ENCODE peak calls at places on chromosomes 13 and 19, in seven cellular contexts. One of them, this sample, is unnamed.
A peak's percentile ranks its signal among the peaks of the same experiment; 100 is the strongest.

GRCh38 chr13:42041684-42042035 is 6.8 kb upstream of the DGKH start:
- DNase-seq in IMR-90: peak; percentile 63
- DNase-seq in stimulated activated CD8-positive, alpha-beta memory T cell treated with anti-CD3 and anti-CD28 coated beads, Interleukin-4, amount 100 ng/mL, for 4 hours: no peak
- DNase-seq in heart left ventricle: peak; percentile 71
- DNase-seq in T-helper 1 cell: no peak
- DNase-seq in activated CD8-positive, alpha-beta memory T cell treated with anti-CD3 and anti-CD28 coated beads for 1 hour: no peak
- DNase-seq in tibial artery: peak; percentile 83
- DNase-seq in this sample: no peak

GRCh38 chr13:110950819-110951570 is 36.1 kb upstream of the ANKRD10 start:
- DNase-seq in IMR-90: no peak
- DNase-seq in stimulated activated CD8-positive, alpha-beta memory T cell treated with anti-CD3 and anti-CD28 coated beads, Interleukin-4, amount 100 ng/mL, for 4 hours: no peak
- DNase-seq in heart left ventricle: no peak
- DNase-seq in T-helper 1 cell: no peak
- DNase-seq in activated CD8-positive, alpha-beta memory T cell treated with anti-CD3 and anti-CD28 coated beads for 1 hour: no peak
- DNase-seq in tibial artery: no peak
- DNase-seq in this sample: no peak

GRCh38 chr13:82467626-82468025 is 1414.6 kb downstream of the SLITRK1 start:
- DNase-seq in IMR-90: no peak
- DNase-seq in stimulated activated CD8-positive, alpha-beta memory T cell treated with anti-CD3 and anti-CD28 coated beads, Interleukin-4, amount 100 ng/mL, for 4 hours: no peak
- DNase-seq in heart left ventricle: no peak
- DNase-seq in T-helper 1 cell: no peak
- DNase-seq in activated CD8-positive, alpha-beta memory T cell treated with anti-CD3 and anti-CD28 coated beads for 1 hour: no peak
- DNase-seq in tibial artery: no peak
- DNase-seq in this sample: no peak

GRCh38 chr13:105971720-105972119 is 563.7 kb downstream of the EFNB2 start:
- DNase-seq in IMR-90: no peak
- DNase-seq in stimulated activated CD8-positive, alpha-beta memory T cell treated with anti-CD3 and anti-CD28 coated beads, Interleukin-4, amount 100 ng/mL, for 4 hours: no peak
- DNase-seq in heart left ventricle: no peak
- DNase-seq in T-helper 1 cell: no peak
- DNase-seq in activated CD8-positive, alpha-beta memory T cell treated with anti-CD3 and anti-CD28 coated beads for 1 hour: no peak
- DNase-seq in tibial artery: no peak
- DNase-seq in this sample: no peak

GRCh38 chr13:43933378-43933777 is 53.7 kb downstream of the LACC1 start:
- DNase-seq in IMR-90: no peak
- DNase-seq in stimulated activated CD8-positive, alpha-beta memory T cell treated with anti-CD3 and anti-CD28 coated beads, Interleukin-4, amount 100 ng/mL, for 4 hours: no peak
- DNase-seq in heart left ventricle: no peak
- DNase-seq in T-helper 1 cell: no peak
- DNase-seq in activated CD8-positive, alpha-beta memory T cell treated with anti-CD3 and anti-CD28 coated beads for 1 hour: no peak
- DNase-seq in tibial artery: no peak
- DNase-seq in this sample: no peak

GRCh38 chr13:101829484-101829883 is 377.0 kb downstream of the ITGBL1 start:
- DNase-seq in IMR-90: no peak
- DNase-seq in stimulated activated CD8-positive, alpha-beta memory T cell treated with anti-CD3 and anti-CD28 coated beads, Interleukin-4, amount 100 ng/mL, for 4 hours: no peak
- DNase-seq in heart left ventricle: no peak
- DNase-seq in T-helper 1 cell: no peak
- DNase-seq in activated CD8-positive, alpha-beta memory T cell treated with anti-CD3 and anti-CD28 coated beads for 1 hour: no peak
- DNase-seq in tibial artery: no peak
- DNase-seq in this sample: no peak

GRCh38 chr13:39282400-39282972 is 244.2 kb downstream of the NHLRC3 start:
- DNase-seq in IMR-90: no peak
- DNase-seq in stimulated activated CD8-positive, alpha-beta memory T cell treated with anti-CD3 and anti-CD28 coated beads, Interleukin-4, amount 100 ng/mL, for 4 hours: no peak
- DNase-seq in heart left ventricle: no peak
- DNase-seq in T-helper 1 cell: no peak
- DNase-seq in activated CD8-positive, alpha-beta memory T cell treated with anti-CD3 and anti-CD28 coated beads for 1 hour: no peak
- DNase-seq in tibial artery: no peak
- DNase-seq in this sample: no peak

GRCh38 chr13:23790591-23791170 is 98.5 kb downstream of the MIPEP start:
- DNase-seq in IMR-90: peak; percentile 82
- DNase-seq in stimulated activated CD8-positive, alpha-beta memory T cell treated with anti-CD3 and anti-CD28 coated beads, Interleukin-4, amount 100 ng/mL, for 4 hours: no peak
- DNase-seq in heart left ventricle: no peak
- DNase-seq in T-helper 1 cell: no peak
- DNase-seq in activated CD8-positive, alpha-beta memory T cell treated with anti-CD3 and anti-CD28 coated beads for 1 hour: no peak
- DNase-seq in tibial artery: no peak
- DNase-seq in this sample: no peak

GRCh38 chr19:4380254-4380727 is 20.1 kb downstream of the SH3GL1 start:
- DNase-seq in IMR-90: no peak
- DNase-seq in stimulated activated CD8-positive, alpha-beta memory T cell treated with anti-CD3 and anti-CD28 coated beads, Interleukin-4, amount 100 ng/mL, for 4 hours: peak; percentile 29
- DNase-seq in heart left ventricle: peak; percentile 77
- DNase-seq in T-helper 1 cell: peak; percentile 50
- DNase-seq in activated CD8-positive, alpha-beta memory T cell treated with anti-CD3 and anti-CD28 coated beads for 1 hour: peak; percentile 47
- DNase-seq in tibial artery: peak; percentile 65
- DNase-seq in this sample: no peak

GRCh38 chr19:16398530-16399241 is 73.1 kb downstream of the EPS15L1 start:
- DNase-seq in IMR-90: peak; percentile 12
- DNase-seq in stimulated activated CD8-positive, alpha-beta memory T cell treated with anti-CD3 and anti-CD28 coated beads, Interleukin-4, amount 100 ng/mL, for 4 hours: no peak
- DNase-seq in heart left ventricle: no peak
- DNase-seq in T-helper 1 cell: no peak
- DNase-seq in activated CD8-positive, alpha-beta memory T cell treated with anti-CD3 and anti-CD28 coated beads for 1 hour: no peak
- DNase-seq in tibial artery: no peak
- DNase-seq in this sample: no peak

GRCh38 chr13:52104624-52105023 is 24.2 kb downstream of the NEK5 start:
- DNase-seq in IMR-90: peak; percentile 7
- DNase-seq in stimulated activated CD8-positive, alpha-beta memory T cell treated with anti-CD3 and anti-CD28 coated beads, Interleukin-4, amount 100 ng/mL, for 4 hours: no peak
- DNase-seq in heart left ventricle: no peak
- DNase-seq in T-helper 1 cell: no peak
- DNase-seq in activated CD8-positive, alpha-beta memory T cell treated with anti-CD3 and anti-CD28 coated beads for 1 hour: no peak
- DNase-seq in tibial artery: no peak
- DNase-seq in this sample: no peak

GRCh38 chr13:47237571-47237970 is 340.7 kb upstream of the HTR2A start:
- DNase-seq in IMR-90: no peak
- DNase-seq in stimulated activated CD8-positive, alpha-beta memory T cell treated with anti-CD3 and anti-CD28 coated beads, Interleukin-4, amount 100 ng/mL, for 4 hours: no peak
- DNase-seq in heart left ventricle: no peak
- DNase-seq in T-helper 1 cell: no peak
- DNase-seq in activated CD8-positive, alpha-beta memory T cell treated with anti-CD3 and anti-CD28 coated beads for 1 hour: no peak
- DNase-seq in tibial artery: no peak
- DNase-seq in this sample: no peak

GRCh38 chr19:12703056-12703455 is 6.6 kb upstream of the FBXW9 start:
- DNase-seq in IMR-90: peak; percentile 43
- DNase-seq in stimulated activated CD8-positive, alpha-beta memory T cell treated with anti-CD3 and anti-CD28 coated beads, Interleukin-4, amount 100 ng/mL, for 4 hours: no peak
- DNase-seq in heart left ventricle: no peak
- DNase-seq in T-helper 1 cell: no peak
- DNase-seq in activated CD8-positive, alpha-beta memory T cell treated with anti-CD3 and anti-CD28 coated beads for 1 hour: no peak
- DNase-seq in tibial artery: no peak
- DNase-seq in this sample: no peak

GRCh38 chr13:54433511-54434206 is 1405.0 kb downstream of the OLFM4 start:
- DNase-seq in IMR-90: no peak
- DNase-seq in stimulated activated CD8-positive, alpha-beta memory T cell treated with anti-CD3 and anti-CD28 coated beads, Interleukin-4, amount 100 ng/mL, for 4 hours: no peak
- DNase-seq in heart left ventricle: no peak
- DNase-seq in T-helper 1 cell: no peak
- DNase-seq in activated CD8-positive, alpha-beta memory T cell treated with anti-CD3 and anti-CD28 coated beads for 1 hour: no peak
- DNase-seq in tibial artery: no peak
- DNase-seq in this sample: no peak

GRCh38 chr19:47002853-47003610 is 16.6 kb upstream of the NPAS1 start:
- DNase-seq in IMR-90: no peak
- DNase-seq in stimulated activated CD8-positive, alpha-beta memory T cell treated with anti-CD3 and anti-CD28 coated beads, Interleukin-4, amount 100 ng/mL, for 4 hours: no peak
- DNase-seq in heart left ventricle: no peak
- DNase-seq in T-helper 1 cell: no peak
- DNase-seq in activated CD8-positive, alpha-beta memory T cell treated with anti-CD3 and anti-CD28 coated beads for 1 hour: no peak
- DNase-seq in tibial artery: no peak
- DNase-seq in this sample: no peak

GRCh38 chr19:49712397-49712859 is 21.5 kb downstream of the CPT1C start:
- DNase-seq in IMR-90: peak; percentile 1
- DNase-seq in stimulated activated CD8-positive, alpha-beta memory T cell treated with anti-CD3 and anti-CD28 coated beads, Interleukin-4, amount 100 ng/mL, for 4 hours: no peak
- DNase-seq in heart left ventricle: peak; percentile 74
- DNase-seq in T-helper 1 cell: no peak
- DNase-seq in activated CD8-positive, alpha-beta memory T cell treated with anti-CD3 and anti-CD28 coated beads for 1 hour: no peak
- DNase-seq in tibial artery: no peak
- DNase-seq in this sample: no peak

GRCh38 chr19:7769171-7769570 is 6.1 kb downstream of the CLEC4M start:
- DNase-seq in IMR-90: no peak
- DNase-seq in stimulated activated CD8-positive, alpha-beta memory T cell treated with anti-CD3 and anti-CD28 coated beads, Interleukin-4, amount 100 ng/mL, for 4 hours: no peak
- DNase-seq in heart left ventricle: no peak
- DNase-seq in T-helper 1 cell: no peak
- DNase-seq in activated CD8-positive, alpha-beta memory T cell treated with anti-CD3 and anti-CD28 coated beads for 1 hour: no peak
- DNase-seq in tibial artery: peak; percentile 9
- DNase-seq in this sample: no peak

GRCh38 chr13:110801044-110801443 is 87.5 kb downstream of the ING1 start:
- DNase-seq in IMR-90: no peak
- DNase-seq in stimulated activated CD8-positive, alpha-beta memory T cell treated with anti-CD3 and anti-CD28 coated beads, Interleukin-4, amount 100 ng/mL, for 4 hours: no peak
- DNase-seq in heart left ventricle: no peak
- DNase-seq in T-helper 1 cell: no peak
- DNase-seq in activated CD8-positive, alpha-beta memory T cell treated with anti-CD3 and anti-CD28 coated beads for 1 hour: no peak
- DNase-seq in tibial artery: peak; percentile 56
- DNase-seq in this sample: no peak

GRCh38 chr13:36432106-36432544 is at the start of gene CCNA1:
- DNase-seq in IMR-90: no peak
- DNase-seq in stimulated activated CD8-positive, alpha-beta memory T cell treated with anti-CD3 and anti-CD28 coated beads, Interleukin-4, amount 100 ng/mL, for 4 hours: no peak
- DNase-seq in heart left ventricle: no peak
- DNase-seq in T-helper 1 cell: no peak
- DNase-seq in activated CD8-positive, alpha-beta memory T cell treated with anti-CD3 and anti-CD28 coated beads for 1 hour: no peak
- DNase-seq in tibial artery: no peak
- DNase-seq in this sample: no peak

GRCh38 chr19:8028951-8029491 is 23.5 kb upstream of the CCL25 start:
- DNase-seq in IMR-90: peak; percentile 13
- DNase-seq in stimulated activated CD8-positive, alpha-beta memory T cell treated with anti-CD3 and anti-CD28 coated beads, Interleukin-4, amount 100 ng/mL, for 4 hours: no peak
- DNase-seq in heart left ventricle: peak; percentile 32
- DNase-seq in T-helper 1 cell: no peak
- DNase-seq in activated CD8-positive, alpha-beta memory T cell treated with anti-CD3 and anti-CD28 coated beads for 1 hour: no peak
- DNase-seq in tibial artery: no peak
- DNase-seq in this sample: no peak

GRCh38 chr13:36986462-36987240 is 12.5 kb downstream of the ALG5 start:
- DNase-seq in IMR-90: peak; percentile 70
- DNase-seq in stimulated activated CD8-positive, alpha-beta memory T cell treated with anti-CD3 and anti-CD28 coated beads, Interleukin-4, amount 100 ng/mL, for 4 hours: no peak
- DNase-seq in heart left ventricle: no peak
- DNase-seq in T-helper 1 cell: no peak
- DNase-seq in activated CD8-positive, alpha-beta memory T cell treated with anti-CD3 and anti-CD28 coated beads for 1 hour: no peak
- DNase-seq in tibial artery: no peak
- DNase-seq in this sample: no peak

GRCh38 chr13:79407349-79407979 is 1.4 kb upstream of the RBM26 start:
- DNase-seq in IMR-90: no peak
- DNase-seq in stimulated activated CD8-positive, alpha-beta memory T cell treated with anti-CD3 and anti-CD28 coated beads, Interleukin-4, amount 100 ng/mL, for 4 hours: no peak
- DNase-seq in heart left ventricle: no peak
- DNase-seq in T-helper 1 cell: no peak
- DNase-seq in activated CD8-positive, alpha-beta memory T cell treated with anti-CD3 and anti-CD28 coated beads for 1 hour: no peak
- DNase-seq in tibial artery: no peak
- DNase-seq in this sample: no peak

GRCh38 chr13:114116734-114117133 is 15.7 kb downstream of the RASA3 start:
- DNase-seq in IMR-90: no peak
- DNase-seq in stimulated activated CD8-positive, alpha-beta memory T cell treated with anti-CD3 and anti-CD28 coated beads, Interleukin-4, amount 100 ng/mL, for 4 hours: no peak
- DNase-seq in heart left ventricle: no peak
- DNase-seq in T-helper 1 cell: no peak
- DNase-seq in activated CD8-positive, alpha-beta memory T cell treated with anti-CD3 and anti-CD28 coated beads for 1 hour: no peak
- DNase-seq in tibial artery: peak; percentile 10
- DNase-seq in this sample: no peak

GRCh38 chr13:26500618-26501320 is 56.7 kb upstream of the WASF3 start:
- DNase-seq in IMR-90: no peak
- DNase-seq in stimulated activated CD8-positive, alpha-beta memory T cell treated with anti-CD3 and anti-CD28 coated beads, Interleukin-4, amount 100 ng/mL, for 4 hours: no peak
- DNase-seq in heart left ventricle: no peak
- DNase-seq in T-helper 1 cell: no peak
- DNase-seq in activated CD8-positive, alpha-beta memory T cell treated with anti-CD3 and anti-CD28 coated beads for 1 hour: no peak
- DNase-seq in tibial artery: no peak
- DNase-seq in this sample: no peak

GRCh38 chr19:30017172-30017571 is 75.1 kb downstream of the URI1 start:
- DNase-seq in IMR-90: no peak
- DNase-seq in stimulated activated CD8-positive, alpha-beta memory T cell treated with anti-CD3 and anti-CD28 coated beads, Interleukin-4, amount 100 ng/mL, for 4 hours: no peak
- DNase-seq in heart left ventricle: no peak
- DNase-seq in T-helper 1 cell: no peak
- DNase-seq in activated CD8-positive, alpha-beta memory T cell treated with anti-CD3 and anti-CD28 coated beads for 1 hour: no peak
- DNase-seq in tibial artery: no peak
- DNase-seq in this sample: no peak

This sample was measured in cortex of kidney.